ENCODE peak calls at places on chromosomes 11 and 22, in nine cellular contexts. One of them, this sample, is unnamed.

GRCh38 chr11:117807482-117808272 is 10.7 kb upstream of the DSCAML1 start:
- DNase-seq in GM12891: no peak
- DNase-seq in spleen: peak; percentile 91
- DNase-seq in body of pancreas: peak; percentile 80
- DNase-seq in A549: peak; percentile 54
- DNase-seq in transverse colon: peak; percentile 84
- DNase-seq in vagina: no peak
- DNase-seq in HCT116: peak; percentile 38
- DNase-seq in stomach: peak; percentile 85
- DNase-seq in this sample: peak; percentile 84

GRCh38 chr11:34427171-34427805 is 11.4 kb upstream of the CAT start:
- DNase-seq in spleen: no peak
- DNase-seq in vagina: no peak
- DNase-seq in stomach: no peak
- DNase-seq in GM12891: no peak
- DNase-seq in A549: peak; percentile 62
- DNase-seq in transverse colon: no peak
- DNase-seq in HCT116: no peak
- DNase-seq in body of pancreas: no peak
- DNase-seq in this sample: no peak

GRCh38 chr22:44131989-44132685 is 48.6 kb upstream of the PARVG start:
- DNase-seq in body of pancreas: no peak
- DNase-seq in vagina: no peak
- DNase-seq in spleen: peak; percentile 47
- DNase-seq in stomach: no peak
- DNase-seq in GM12891: no peak
- DNase-seq in HCT116: no peak
- DNase-seq in transverse colon: no peak
- DNase-seq in A549: no peak
- DNase-seq in this sample: no peak

GRCh38 chr22:29914991-29915390 is 32.0 kb downstream of the MTMR3 start:
- DNase-seq in spleen: no peak
- DNase-seq in transverse colon: no peak
- DNase-seq in stomach: no peak
- DNase-seq in body of pancreas: no peak
- DNase-seq in GM12891: no peak
- DNase-seq in A549: no peak
- DNase-seq in HCT116: no peak
- DNase-seq in vagina: no peak
- DNase-seq in this sample: no peak

GRCh38 chr11:132983289-132983688 is 549.0 kb downstream of the OPCML start:
- DNase-seq in body of pancreas: no peak
- DNase-seq in A549: no peak
- DNase-seq in vagina: no peak
- DNase-seq in stomach: no peak
- DNase-seq in HCT116: no peak
- DNase-seq in spleen: no peak
- DNase-seq in transverse colon: no peak
- DNase-seq in GM12891: no peak
- DNase-seq in this sample: no peak

GRCh38 chr11:1882265-1883238 is 9.1 kb downstream of the PRR33 start:
- DNase-seq in GM12891: peak; percentile 99
- DNase-seq in transverse colon: peak; percentile 80
- DNase-seq in stomach: peak; percentile 82
- DNase-seq in spleen: peak; percentile 96
- DNase-seq in A549: peak; percentile 89
- DNase-seq in HCT116: peak; percentile 43
- DNase-seq in body of pancreas: peak; percentile 83
- DNase-seq in vagina: no peak
- DNase-seq in this sample: peak; percentile 72

GRCh38 chr22:26986051-26986881 is 328.9 kb downstream of the MIAT start:
- DNase-seq in A549: no peak
- DNase-seq in body of pancreas: no peak
- DNase-seq in GM12891: no peak
- DNase-seq in transverse colon: no peak
- DNase-seq in vagina: no peak
- DNase-seq in spleen: no peak
- DNase-seq in stomach: no peak
- DNase-seq in HCT116: no peak
- DNase-seq in this sample: no peak

GRCh38 chr11:78281511-78281910 is 92.8 kb downstream of the USP35 start:
- DNase-seq in stomach: no peak
- DNase-seq in vagina: no peak
- DNase-seq in spleen: no peak
- DNase-seq in body of pancreas: no peak
- DNase-seq in transverse colon: no peak
- DNase-seq in A549: no peak
- DNase-seq in GM12891: no peak
- DNase-seq in HCT116: no peak
- DNase-seq in this sample: no peak

GRCh38 chr22:36730176-36730858 is 26.8 kb upstream of the CACNG2 start:
- DNase-seq in stomach: no peak
- DNase-seq in A549: no peak
- DNase-seq in body of pancreas: no peak
- DNase-seq in vagina: peak; percentile 72
- DNase-seq in GM12891: no peak
- DNase-seq in spleen: no peak
- DNase-seq in transverse colon: no peak
- DNase-seq in HCT116: no peak
- DNase-seq in this sample: no peak

GRCh38 chr22:35215993-35216392 is 41.3 kb upstream of the HMGXB4 start:
- DNase-seq in vagina: no peak
- DNase-seq in A549: no peak
- DNase-seq in transverse colon: no peak
- DNase-seq in stomach: no peak
- DNase-seq in HCT116: no peak
- DNase-seq in body of pancreas: no peak
- DNase-seq in spleen: no peak
- DNase-seq in GM12891: no peak
- DNase-seq in this sample: no peak

GRCh38 chr11:92269021-92269420 is 44.4 kb downstream of the FAT3 start:
- DNase-seq in vagina: no peak
- DNase-seq in stomach: no peak
- DNase-seq in body of pancreas: no peak
- DNase-seq in GM12891: no peak
- DNase-seq in transverse colon: no peak
- DNase-seq in HCT116: no peak
- DNase-seq in A549: peak; percentile 26
- DNase-seq in spleen: no peak
- DNase-seq in this sample: no peak

GRCh38 chr22:50688448-50688847 is 15.8 kb downstream of the SHANK3 start:
- DNase-seq in body of pancreas: no peak
- DNase-seq in vagina: peak; percentile 55
- DNase-seq in HCT116: no peak
- DNase-seq in spleen: peak; percentile 52
- DNase-seq in GM12891: no peak
- DNase-seq in transverse colon: no peak
- DNase-seq in A549: no peak
- DNase-seq in stomach: peak; percentile 16
- DNase-seq in this sample: no peak

GRCh38 chr11:6574816-6575715 is 28.4 kb downstream of the RRP8 start:
- DNase-seq in stomach: no peak
- DNase-seq in A549: no peak
- DNase-seq in GM12891: no peak
- DNase-seq in spleen: no peak
- DNase-seq in HCT116: no peak
- DNase-seq in vagina: no peak
- DNase-seq in body of pancreas: no peak
- DNase-seq in transverse colon: no peak
- DNase-seq in this sample: no peak

DNA sequence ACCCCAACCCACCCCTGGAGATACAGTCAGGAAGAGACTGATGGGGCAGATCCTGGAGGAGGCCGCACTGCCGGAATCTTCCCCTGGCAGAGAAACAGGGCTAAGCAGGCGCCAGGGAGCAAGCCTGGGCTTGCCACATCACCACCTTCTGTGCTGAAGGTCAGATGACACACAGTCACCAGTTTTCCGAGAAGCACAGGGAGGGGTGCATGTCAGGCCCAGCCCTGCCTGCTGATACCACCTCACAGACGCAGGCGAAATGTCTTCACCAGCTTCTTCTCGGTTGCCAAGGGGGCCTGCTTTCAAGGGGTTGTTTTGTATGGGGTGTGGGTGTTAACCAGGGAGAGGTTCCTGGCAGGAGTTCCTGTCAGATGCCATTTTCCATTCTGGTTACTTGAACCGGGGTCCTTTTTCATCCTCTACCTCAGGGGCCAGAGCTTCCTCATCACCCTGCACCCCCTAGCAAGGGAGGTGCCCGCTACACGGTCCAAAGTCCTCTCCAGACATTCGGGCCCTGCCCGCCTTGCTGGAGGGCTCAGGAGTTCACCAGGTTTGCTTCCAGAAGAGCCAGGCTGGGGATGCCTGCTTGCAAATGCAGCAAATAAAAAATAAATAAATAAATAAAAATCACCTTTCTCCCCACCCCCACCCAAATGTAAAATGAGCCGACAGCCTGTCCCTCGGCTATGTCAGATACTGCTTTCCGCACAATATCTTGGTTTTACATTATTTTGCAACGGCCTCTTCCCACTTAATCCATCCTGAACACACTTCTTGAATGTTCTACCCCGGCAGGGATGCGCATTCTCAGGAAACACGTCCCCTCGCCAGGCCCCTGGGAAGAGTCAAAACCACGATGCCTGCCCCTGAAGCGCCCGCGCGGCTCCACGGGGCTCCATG is 1.1 kb upstream of the NEAT1 start:
- DNase-seq in GM12891: no peak
- DNase-seq in body of pancreas: peak; percentile 97
- DNase-seq in A549: peak; percentile 79
- DNase-seq in vagina: peak; percentile 99
- DNase-seq in transverse colon: peak; percentile 94
- DNase-seq in HCT116: peak; percentile 87
- DNase-seq in spleen: peak; percentile 95
- DNase-seq in stomach: peak; percentile 94
- DNase-seq in this sample: peak; percentile 92
- TF ChIP-seq POLR2A in GM12891: peak; percentile 93
- TF ChIP-seq POLR2A in body of pancreas: no peak
- TF ChIP-seq POLR2A in A549: peak; percentile 43
- TF ChIP-seq POLR2A in vagina: peak; percentile 73
- TF ChIP-seq POLR2A in transverse colon: peak; percentile 79
- TF ChIP-seq POLR2A in HCT116: no peak
- TF ChIP-seq POLR2A in spleen: peak; percentile 87
- TF ChIP-seq POLR2A in stomach: no peak
- TF ChIP-seq POLR2A in this sample: peak; percentile 69

GRCh38 chr11:134037093-134037908 is 31.6 kb upstream of the JAM3 start:
- DNase-seq in HCT116: no peak
- DNase-seq in stomach: peak; percentile 65
- DNase-seq in transverse colon: peak; percentile 72
- DNase-seq in vagina: no peak
- DNase-seq in GM12891: peak; percentile 59
- DNase-seq in spleen: peak; percentile 89
- DNase-seq in A549: no peak
- DNase-seq in body of pancreas: peak; percentile 74
- DNase-seq in this sample: peak; percentile 72
- TF ChIP-seq POLR2A in HCT116: no peak
- TF ChIP-seq POLR2A in stomach: no peak
- TF ChIP-seq POLR2A in transverse colon: peak; percentile 19
- TF ChIP-seq POLR2A in vagina: no peak
- TF ChIP-seq POLR2A in GM12891: no peak
- TF ChIP-seq POLR2A in spleen: no peak
- TF ChIP-seq POLR2A in A549: peak; percentile 22
- TF ChIP-seq POLR2A in body of pancreas: peak; percentile 72
- TF ChIP-seq POLR2A in this sample: no peak

DNA sequence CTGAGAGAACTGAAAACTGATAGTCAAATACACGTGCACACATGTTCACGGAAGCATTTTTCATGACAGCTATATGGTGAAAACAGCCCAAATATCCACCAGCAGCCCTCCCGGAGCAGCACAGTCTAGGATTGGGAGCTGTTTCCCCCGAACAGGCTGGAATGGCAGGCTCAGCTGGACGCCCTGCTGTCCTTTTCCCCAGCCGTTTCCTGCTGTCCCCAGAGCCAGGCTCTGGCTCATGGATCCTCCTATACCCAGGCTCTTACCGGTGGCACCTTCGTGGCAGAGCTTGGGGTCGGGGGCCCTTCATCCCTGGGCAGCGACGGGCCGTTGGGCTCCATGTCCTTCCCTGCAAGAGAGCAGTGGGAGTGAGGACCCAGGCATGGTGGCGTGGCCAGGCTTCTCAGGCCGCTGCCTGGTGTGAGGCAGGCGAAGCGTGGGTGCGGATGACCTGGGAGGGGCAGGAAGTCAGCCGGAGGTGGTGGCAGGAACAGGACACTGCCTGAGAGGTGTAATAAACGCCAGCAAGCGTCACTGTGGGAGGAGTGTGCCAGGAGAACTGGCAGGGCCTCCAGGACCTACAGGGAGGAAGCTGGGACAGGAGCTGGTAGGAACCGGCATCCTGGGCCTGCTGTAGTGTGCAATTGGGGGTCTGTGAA is 38.8 kb downstream of the OSBPL5 start:
- DNase-seq in stomach: no peak
- DNase-seq in HCT116: peak; percentile 79
- DNase-seq in body of pancreas: peak; percentile 27
- DNase-seq in spleen: peak; percentile 88
- DNase-seq in vagina: no peak
- DNase-seq in transverse colon: peak; percentile 93
- DNase-seq in A549: no peak
- DNase-seq in GM12891: no peak
- DNase-seq in this sample: no peak
- TF ChIP-seq POLR2A in stomach: no peak
- TF ChIP-seq POLR2A in HCT116: no peak
- TF ChIP-seq POLR2A in body of pancreas: no peak
- TF ChIP-seq POLR2A in spleen: no peak
- TF ChIP-seq POLR2A in vagina: no peak
- TF ChIP-seq POLR2A in transverse colon: peak; percentile 70
- TF ChIP-seq POLR2A in A549: no peak
- TF ChIP-seq POLR2A in GM12891: no peak
- TF ChIP-seq POLR2A in this sample: no peak

DNA sequence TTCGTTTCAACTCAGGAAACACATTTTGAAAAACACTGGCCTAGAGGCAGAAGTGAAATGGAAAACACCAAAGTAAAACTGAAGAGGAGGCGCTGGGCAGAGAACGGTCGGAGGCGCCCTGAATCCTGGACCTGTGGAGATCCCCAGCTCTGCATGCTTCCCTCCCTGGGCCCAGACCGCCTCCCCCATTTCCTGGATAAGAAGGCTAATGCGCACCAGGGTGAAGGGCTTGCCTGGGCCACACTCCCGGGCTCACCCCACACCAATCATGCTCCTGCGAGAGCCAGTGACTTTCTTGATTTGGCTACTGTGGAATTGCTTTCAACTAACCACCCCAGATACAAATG is 167.1 kb downstream of the CRYBB2 start:
- DNase-seq in spleen: no peak
- DNase-seq in vagina: no peak
- DNase-seq in stomach: no peak
- DNase-seq in GM12891: no peak
- DNase-seq in HCT116: no peak
- DNase-seq in body of pancreas: no peak
- DNase-seq in A549: no peak
- DNase-seq in transverse colon: no peak
- DNase-seq in this sample: no peak
- TF ChIP-seq POLR2A in spleen: no peak
- TF ChIP-seq POLR2A in vagina: no peak
- TF ChIP-seq POLR2A in stomach: no peak
- TF ChIP-seq POLR2A in GM12891: no peak
- TF ChIP-seq POLR2A in HCT116: no peak
- TF ChIP-seq POLR2A in body of pancreas: no peak
- TF ChIP-seq POLR2A in A549: no peak
- TF ChIP-seq POLR2A in transverse colon: no peak
- TF ChIP-seq POLR2A in this sample: no peak